ENCODE peak calls at places on chromosomes 13 and 19, in eight cellular contexts. One of them, this sample, is unnamed. For H3K4me1, the result is how much of the 10 kb centered on the place peaks cover.

GRCh38 chr19:41951686-41952172 is 7.4 kb downstream of the RABAC1 start:
- DNase-seq in A549: peak
- DNase-seq in suprapubic skin: peak
- DNase-seq in cardiac muscle cell: peak
- DNase-seq in H1: peak
- DNase-seq in thoracic aorta: no peak
- DNase-seq in mammary epithelial cell: peak
- DNase-seq in psoas muscle: peak
- DNase-seq in this sample: peak

GRCh38 chr19:41995959-41996797 is 2.1 kb upstream of the ATP1A3 start:
- DNase-seq in A549: peak
- DNase-seq in suprapubic skin: no peak
- DNase-seq in cardiac muscle cell: no peak
- DNase-seq in H1: no peak
- DNase-seq in thoracic aorta: no peak
- DNase-seq in mammary epithelial cell: no peak
- DNase-seq in psoas muscle: no peak
- DNase-seq in this sample: no peak

GRCh38 chr13:110319774-110320509 is 12.9 kb downstream of the COL4A2 start:
- DNase-seq in A549: peak
- DNase-seq in suprapubic skin: no peak
- DNase-seq in cardiac muscle cell: peak
- DNase-seq in H1: no peak
- DNase-seq in thoracic aorta: no peak
- DNase-seq in mammary epithelial cell: peak
- DNase-seq in psoas muscle: no peak
- DNase-seq in this sample: peak

GRCh38 chr19:29537181-29537580 is 11.4 kb downstream of the VSTM2B start:
- DNase-seq in A549: no peak
- DNase-seq in suprapubic skin: peak
- DNase-seq in cardiac muscle cell: no peak
- DNase-seq in H1: no peak
- DNase-seq in thoracic aorta: no peak
- DNase-seq in mammary epithelial cell: no peak
- DNase-seq in psoas muscle: no peak
- DNase-seq in this sample: no peak

GRCh38 chr13:51146667-51147066 is 35.6 kb upstream of the C13orf42 start:
- DNase-seq in A549: no peak
- DNase-seq in suprapubic skin: no peak
- DNase-seq in cardiac muscle cell: no peak
- DNase-seq in H1: no peak
- DNase-seq in thoracic aorta: no peak
- DNase-seq in mammary epithelial cell: no peak
- DNase-seq in psoas muscle: no peak
- DNase-seq in this sample: no peak

GRCh38 chr19:15297416-15298224 is 34.7 kb downstream of the BRD4 start:
- DNase-seq in A549: peak
- DNase-seq in suprapubic skin: no peak
- DNase-seq in cardiac muscle cell: peak
- DNase-seq in H1: no peak
- DNase-seq in thoracic aorta: no peak
- DNase-seq in mammary epithelial cell: peak
- DNase-seq in psoas muscle: no peak
- DNase-seq in this sample: no peak

GRCh38 chr19:45824041-45824471 is 8.9 kb upstream of the RSPH6A start:
- DNase-seq in A549: no peak
- DNase-seq in suprapubic skin: no peak
- DNase-seq in cardiac muscle cell: no peak
- DNase-seq in H1: no peak
- DNase-seq in thoracic aorta: no peak
- DNase-seq in mammary epithelial cell: peak
- DNase-seq in psoas muscle: no peak
- DNase-seq in this sample: no peak

GRCh38 chr19:33090179-33090578 is 9.2 kb downstream of the GPATCH1 start:
- DNase-seq in A549: no peak
- DNase-seq in suprapubic skin: no peak
- DNase-seq in cardiac muscle cell: no peak
- DNase-seq in H1: no peak
- DNase-seq in thoracic aorta: no peak
- DNase-seq in mammary epithelial cell: no peak
- DNase-seq in psoas muscle: no peak
- DNase-seq in this sample: no peak

GRCh38 chr13:102700088-102701031 is 5.5 kb upstream of the METTL21C start:
- DNase-seq in A549: no peak
- DNase-seq in suprapubic skin: no peak
- DNase-seq in cardiac muscle cell: peak
- DNase-seq in H1: no peak
- DNase-seq in thoracic aorta: no peak
- DNase-seq in mammary epithelial cell: no peak
- DNase-seq in psoas muscle: no peak
- DNase-seq in this sample: no peak

GRCh38 chr19:15540435-15540834 is 32.1 kb downstream of the CYP4F22 start:
- DNase-seq in A549: no peak
- DNase-seq in suprapubic skin: no peak
- DNase-seq in cardiac muscle cell: no peak
- DNase-seq in H1: no peak
- DNase-seq in thoracic aorta: no peak
- DNase-seq in mammary epithelial cell: no peak
- DNase-seq in psoas muscle: no peak
- DNase-seq in this sample: no peak

GRCh38 chr13:59463023-59463422 is 700.7 kb downstream of the DIAPH3 start:
- DNase-seq in A549: no peak
- DNase-seq in suprapubic skin: no peak
- DNase-seq in cardiac muscle cell: no peak
- DNase-seq in H1: no peak
- DNase-seq in thoracic aorta: no peak
- DNase-seq in mammary epithelial cell: no peak
- DNase-seq in psoas muscle: no peak
- DNase-seq in this sample: no peak
- TF ChIP-seq CTCF in A549: no peak
- TF ChIP-seq CTCF in suprapubic skin: no peak
- TF ChIP-seq CTCF in cardiac muscle cell: no peak
- TF ChIP-seq CTCF in H1: no peak
- TF ChIP-seq CTCF in thoracic aorta: no peak
- TF ChIP-seq CTCF in mammary epithelial cell: no peak
- TF ChIP-seq CTCF in psoas muscle: no peak
- TF ChIP-seq CTCF in this sample: no peak

DNA sequence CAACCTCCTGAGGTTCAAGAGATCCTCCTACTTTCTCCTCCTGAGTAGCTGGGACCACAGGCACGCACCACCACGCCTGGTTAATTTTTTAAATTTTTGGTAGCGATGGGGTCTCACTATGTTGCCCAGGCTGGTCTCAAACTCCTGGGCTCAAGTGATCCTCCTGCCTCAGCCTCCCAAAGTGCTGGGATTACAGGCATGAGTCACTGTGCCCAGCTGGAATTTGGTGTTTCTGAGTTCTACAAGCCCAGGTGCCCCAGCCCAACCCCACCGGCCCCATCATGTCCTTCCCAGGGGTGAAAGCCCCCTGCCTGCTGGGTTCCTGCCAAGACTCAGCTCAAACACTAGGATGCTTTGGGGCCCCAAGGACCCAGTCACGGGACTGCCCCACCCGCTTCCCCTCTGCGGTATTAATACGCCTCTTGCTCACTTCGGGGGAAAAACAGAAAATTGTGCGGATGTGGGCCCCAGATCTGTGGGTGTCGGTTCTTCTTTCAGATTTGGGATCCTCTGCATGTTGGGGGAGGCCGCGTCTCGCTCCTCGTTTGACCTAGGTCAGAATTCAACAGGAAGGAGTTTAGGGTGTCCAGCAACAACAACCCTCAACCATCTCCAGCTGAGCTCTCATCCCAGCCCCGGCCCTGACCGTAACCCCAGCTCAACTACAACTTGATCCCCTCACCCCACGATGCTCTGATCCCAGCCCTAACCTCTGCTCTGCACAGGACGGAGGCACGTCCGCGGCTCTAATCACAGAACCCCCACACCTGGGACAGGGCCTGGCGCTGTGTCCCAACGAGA is 3.7 kb upstream of the FCER2 start:
- DNase-seq in A549: no peak
- DNase-seq in suprapubic skin: no peak
- DNase-seq in cardiac muscle cell: no peak
- DNase-seq in H1: no peak
- DNase-seq in thoracic aorta: no peak
- DNase-seq in mammary epithelial cell: no peak
- DNase-seq in psoas muscle: no peak
- DNase-seq in this sample: no peak
- H3K4me1 ChIP-seq in A549: under half
- H3K4me1 ChIP-seq in suprapubic skin: under half
- H3K4me1 ChIP-seq in cardiac muscle cell: under half
- H3K4me1 ChIP-seq in H1: under half
- H3K4me1 ChIP-seq in thoracic aorta: under half
- H3K4me1 ChIP-seq in mammary epithelial cell: under half
- H3K4me1 ChIP-seq in psoas muscle: under half
- H3K4me1 ChIP-seq in this sample: under half

GRCh38 chr19:570315-570714 is 2.1 kb upstream of the BSG start:
- DNase-seq in A549: no peak
- DNase-seq in suprapubic skin: no peak
- DNase-seq in cardiac muscle cell: no peak
- DNase-seq in H1: no peak
- DNase-seq in thoracic aorta: no peak
- DNase-seq in mammary epithelial cell: no peak
- DNase-seq in psoas muscle: peak
- DNase-seq in this sample: no peak

GRCh38 chr19:572891-573825 is 762 bp downstream of the BSG start:
- DNase-seq in A549: peak
- DNase-seq in suprapubic skin: no peak
- DNase-seq in cardiac muscle cell: peak
- DNase-seq in H1: no peak
- DNase-seq in thoracic aorta: no peak
- DNase-seq in mammary epithelial cell: peak
- DNase-seq in psoas muscle: peak
- DNase-seq in this sample: peak

GRCh38 chr19:574658-575526 is 2.5 kb downstream of the BSG start:
- DNase-seq in A549: no peak
- DNase-seq in suprapubic skin: no peak
- DNase-seq in cardiac muscle cell: peak
- DNase-seq in H1: no peak
- DNase-seq in thoracic aorta: no peak
- DNase-seq in mammary epithelial cell: no peak
- DNase-seq in psoas muscle: peak
- DNase-seq in this sample: peak

GRCh38 chr19:571127-571974 is 1.0 kb upstream of the BSG start:
- DNase-seq in A549: peak
- DNase-seq in suprapubic skin: no peak
- DNase-seq in cardiac muscle cell: peak
- DNase-seq in H1: no peak
- DNase-seq in thoracic aorta: no peak
- DNase-seq in mammary epithelial cell: no peak
- DNase-seq in psoas muscle: peak
- DNase-seq in this sample: peak

GRCh38 chr19:572140-572890 is at the start of gene BSG:
- DNase-seq in A549: peak
- DNase-seq in suprapubic skin: peak
- DNase-seq in cardiac muscle cell: peak
- DNase-seq in H1: peak
- DNase-seq in thoracic aorta: peak
- DNase-seq in mammary epithelial cell: peak
- DNase-seq in psoas muscle: peak
- DNase-seq in this sample: peak
- TF ChIP-seq CTCF in A549: no peak
- TF ChIP-seq CTCF in suprapubic skin: no peak
- TF ChIP-seq CTCF in cardiac muscle cell: no peak
- TF ChIP-seq CTCF in H1: no peak
- TF ChIP-seq CTCF in thoracic aorta: no peak
- TF ChIP-seq CTCF in mammary epithelial cell: no peak
- TF ChIP-seq CTCF in psoas muscle: no peak
- TF ChIP-seq CTCF in this sample: no peak

DNA sequence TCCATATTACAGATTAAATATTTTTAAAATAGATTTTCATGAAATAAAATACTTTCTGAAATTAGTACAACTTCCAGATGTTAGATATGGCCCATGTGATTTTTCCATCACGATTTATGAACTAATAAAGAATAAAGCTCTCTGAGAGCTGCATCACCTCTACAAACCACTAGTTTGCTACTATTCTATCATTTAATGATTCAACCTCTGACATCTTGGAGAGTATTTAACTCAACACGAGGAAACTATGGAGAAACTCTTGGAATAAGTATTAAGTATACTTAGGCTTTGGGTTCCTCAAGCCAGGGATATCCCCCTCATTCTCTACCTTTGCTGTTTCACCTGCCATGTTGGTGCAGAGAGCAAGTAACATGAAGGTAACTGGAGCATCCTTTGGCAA is 55.7 kb downstream of the DACH1 start:
- DNase-seq in A549: no peak
- DNase-seq in suprapubic skin: no peak
- DNase-seq in cardiac muscle cell: no peak
- DNase-seq in H1: no peak
- DNase-seq in thoracic aorta: no peak
- DNase-seq in mammary epithelial cell: no peak
- DNase-seq in psoas muscle: no peak
- DNase-seq in this sample: no peak
- H3K4me1 ChIP-seq in A549: under half
- H3K4me1 ChIP-seq in suprapubic skin: under half
- H3K4me1 ChIP-seq in cardiac muscle cell: under half
- H3K4me1 ChIP-seq in H1: under half
- H3K4me1 ChIP-seq in thoracic aorta: under half
- H3K4me1 ChIP-seq in mammary epithelial cell: under half
- H3K4me1 ChIP-seq in psoas muscle: under half
- H3K4me1 ChIP-seq in this sample: under half

DNA sequence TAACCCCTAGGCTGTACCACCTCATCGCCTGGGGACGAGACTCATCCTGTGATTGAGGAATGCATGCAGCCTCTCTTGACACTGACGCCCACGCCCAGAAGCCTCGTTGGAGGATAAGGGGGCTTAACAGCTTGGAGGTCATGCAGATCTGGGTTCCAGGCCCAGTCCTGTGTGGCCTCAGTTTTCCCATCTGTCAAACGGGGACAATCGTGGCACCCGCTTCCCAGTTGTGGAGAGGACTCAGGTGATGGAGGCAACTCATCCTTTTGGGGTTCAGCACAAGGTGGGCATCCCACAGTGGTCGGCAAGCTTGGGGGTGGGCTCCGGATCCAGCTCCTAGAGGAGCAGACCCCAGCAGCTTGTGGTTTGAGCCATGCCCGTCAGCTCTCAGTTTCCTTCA is 1.4 kb upstream of the LGI4 start:
- DNase-seq in A549: no peak
- DNase-seq in suprapubic skin: no peak
- DNase-seq in cardiac muscle cell: no peak
- DNase-seq in H1: no peak
- DNase-seq in thoracic aorta: no peak
- DNase-seq in mammary epithelial cell: no peak
- DNase-seq in psoas muscle: no peak
- DNase-seq in this sample: no peak
- TF ChIP-seq CTCF in A549: no peak
- TF ChIP-seq CTCF in suprapubic skin: no peak
- TF ChIP-seq CTCF in cardiac muscle cell: no peak
- TF ChIP-seq CTCF in H1: no peak
- TF ChIP-seq CTCF in thoracic aorta: no peak
- TF ChIP-seq CTCF in mammary epithelial cell: no peak
- TF ChIP-seq CTCF in psoas muscle: no peak
- TF ChIP-seq CTCF in this sample: no peak